ENCODE peak calls at places on chromosome 6, in nine cellular contexts. One of them, this sample, is unnamed.
A peak's percentile ranks its signal among the peaks of the same experiment; 100 is the strongest.

GRCh38 chr6:168247456-168248147 is 72.0 kb downstream of the DACT2 start:
- DNase-seq in NB4: no peak
- DNase-seq in tibial nerve: peak; percentile 51
- DNase-seq in A549: peak; percentile 36
- DNase-seq in GM12878: no peak
- DNase-seq in heart left ventricle: no peak
- DNase-seq in adrenal gland: no peak
- DNase-seq in spleen: no peak
- DNase-seq in lower leg skin: no peak
- DNase-seq in this sample: no peak

GRCh38 chr6:132132911-132133639 is 181.9 kb upstream of the CCN2 start:
- DNase-seq in NB4: no peak
- DNase-seq in tibial nerve: no peak
- DNase-seq in A549: no peak
- DNase-seq in GM12878: no peak
- DNase-seq in heart left ventricle: no peak
- DNase-seq in adrenal gland: no peak
- DNase-seq in spleen: no peak
- DNase-seq in lower leg skin: no peak
- DNase-seq in this sample: no peak

GRCh38 chr6:132115714-132116366 is 164.7 kb upstream of the CCN2 start:
- DNase-seq in NB4: no peak
- DNase-seq in tibial nerve: no peak
- DNase-seq in A549: no peak
- DNase-seq in GM12878: no peak
- DNase-seq in heart left ventricle: no peak
- DNase-seq in adrenal gland: no peak
- DNase-seq in spleen: no peak
- DNase-seq in lower leg skin: no peak
- DNase-seq in this sample: no peak

GRCh38 chr6:147904416-147904815 is 395.9 kb downstream of the SAMD5 start:
- DNase-seq in NB4: no peak
- DNase-seq in tibial nerve: no peak
- DNase-seq in A549: no peak
- DNase-seq in GM12878: no peak
- DNase-seq in heart left ventricle: no peak
- DNase-seq in adrenal gland: no peak
- DNase-seq in spleen: no peak
- DNase-seq in lower leg skin: no peak
- DNase-seq in this sample: no peak

GRCh38 chr6:34531580-34532201 is 24.4 kb downstream of the SPDEF start:
- DNase-seq in NB4: peak; percentile 49
- DNase-seq in tibial nerve: peak; percentile 72
- DNase-seq in A549: peak; percentile 36
- DNase-seq in GM12878: peak; percentile 17
- DNase-seq in heart left ventricle: peak; percentile 66
- DNase-seq in adrenal gland: no peak
- DNase-seq in spleen: peak; percentile 84
- DNase-seq in lower leg skin: no peak
- DNase-seq in this sample: peak; percentile 79

GRCh38 chr6:68572525-68572924 is 62.6 kb upstream of the ADGRB3 start:
- DNase-seq in NB4: peak; percentile 71
- DNase-seq in tibial nerve: no peak
- DNase-seq in A549: peak; percentile 47
- DNase-seq in GM12878: peak; percentile 3
- DNase-seq in heart left ventricle: no peak
- DNase-seq in adrenal gland: no peak
- DNase-seq in spleen: no peak
- DNase-seq in lower leg skin: no peak
- DNase-seq in this sample: no peak

GRCh38 chr6:14354919-14355572 is 237.5 kb downstream of the CD83 start:
- DNase-seq in NB4: peak; percentile 13
- DNase-seq in tibial nerve: peak; percentile 45
- DNase-seq in A549: peak; percentile 21
- DNase-seq in GM12878: no peak
- DNase-seq in heart left ventricle: peak; percentile 68
- DNase-seq in adrenal gland: peak; percentile 28
- DNase-seq in spleen: no peak
- DNase-seq in lower leg skin: peak; percentile 87
- DNase-seq in this sample: no peak

GRCh38 chr6:169160091-169160854 is 93.4 kb downstream of the THBS2 start:
- DNase-seq in NB4: no peak
- DNase-seq in tibial nerve: no peak
- DNase-seq in A549: no peak
- DNase-seq in GM12878: no peak
- DNase-seq in heart left ventricle: no peak
- DNase-seq in adrenal gland: no peak
- DNase-seq in spleen: no peak
- DNase-seq in lower leg skin: no peak
- DNase-seq in this sample: no peak

GRCh38 chr6:155080876-155081845 is 86.0 kb downstream of the TIAM2 start:
- DNase-seq in NB4: no peak
- DNase-seq in tibial nerve: no peak
- DNase-seq in A549: no peak
- DNase-seq in GM12878: no peak
- DNase-seq in heart left ventricle: no peak
- DNase-seq in adrenal gland: no peak
- DNase-seq in spleen: no peak
- DNase-seq in lower leg skin: no peak
- DNase-seq in this sample: no peak

DNA sequence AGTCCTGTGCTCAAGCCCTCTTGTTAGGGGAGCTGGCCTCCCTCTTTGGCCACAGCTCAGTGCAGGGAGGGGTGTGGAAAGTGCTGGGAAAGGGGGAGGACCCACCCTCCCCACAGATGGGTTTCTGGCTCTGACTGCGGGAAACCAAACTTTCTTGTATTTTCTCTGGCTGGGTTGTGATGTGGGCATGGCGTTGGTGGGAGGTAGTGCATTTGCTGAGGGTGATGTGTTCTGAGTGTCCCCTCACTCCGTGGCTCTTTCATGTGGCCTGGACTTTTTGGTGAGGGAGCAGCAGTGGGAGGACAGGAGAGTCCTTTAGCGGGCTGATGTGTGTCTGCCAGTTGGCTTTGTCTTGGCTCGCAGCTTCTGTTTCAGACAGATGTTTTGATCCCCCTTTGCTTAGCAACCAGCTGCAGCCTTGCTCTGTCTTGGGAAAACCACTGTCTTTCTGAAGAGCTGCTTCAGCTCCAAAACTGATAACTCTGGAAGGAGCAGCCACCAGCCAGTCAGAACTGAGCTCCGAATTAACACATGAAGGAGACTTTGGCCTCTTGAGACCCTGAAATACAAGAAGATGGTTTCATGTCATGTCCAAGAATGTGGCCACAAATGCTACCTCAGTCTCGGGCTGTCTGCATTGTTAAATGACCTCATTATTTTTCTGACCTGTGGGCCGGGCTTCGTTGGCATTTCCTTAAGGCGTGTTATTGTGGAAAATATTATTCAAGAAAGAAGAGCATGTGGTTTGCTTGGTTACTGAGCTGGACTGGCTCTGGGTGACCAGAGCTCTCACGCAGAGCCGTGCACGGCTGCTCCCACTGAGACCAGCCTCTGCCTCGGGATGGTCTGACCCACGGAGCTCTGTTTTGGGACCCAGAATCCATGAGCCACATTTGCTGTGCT is 21.5 kb downstream of the SYNJ2 start:
- DNase-seq in NB4: no peak
- DNase-seq in tibial nerve: peak; percentile 66
- DNase-seq in A549: no peak
- DNase-seq in GM12878: no peak
- DNase-seq in heart left ventricle: peak; percentile 68
- DNase-seq in adrenal gland: no peak
- DNase-seq in spleen: peak; percentile 48
- DNase-seq in lower leg skin: no peak
- DNase-seq in this sample: peak; percentile 77
- TF ChIP-seq POLR2A in NB4: no peak
- TF ChIP-seq POLR2A in tibial nerve: peak; percentile 22
- TF ChIP-seq POLR2A in A549: no peak
- TF ChIP-seq POLR2A in GM12878: no peak
- TF ChIP-seq POLR2A in heart left ventricle: no peak
- TF ChIP-seq POLR2A in adrenal gland: no peak
- TF ChIP-seq POLR2A in spleen: no peak
- TF ChIP-seq POLR2A in lower leg skin: no peak
- TF ChIP-seq POLR2A in this sample: no peak

DNA sequence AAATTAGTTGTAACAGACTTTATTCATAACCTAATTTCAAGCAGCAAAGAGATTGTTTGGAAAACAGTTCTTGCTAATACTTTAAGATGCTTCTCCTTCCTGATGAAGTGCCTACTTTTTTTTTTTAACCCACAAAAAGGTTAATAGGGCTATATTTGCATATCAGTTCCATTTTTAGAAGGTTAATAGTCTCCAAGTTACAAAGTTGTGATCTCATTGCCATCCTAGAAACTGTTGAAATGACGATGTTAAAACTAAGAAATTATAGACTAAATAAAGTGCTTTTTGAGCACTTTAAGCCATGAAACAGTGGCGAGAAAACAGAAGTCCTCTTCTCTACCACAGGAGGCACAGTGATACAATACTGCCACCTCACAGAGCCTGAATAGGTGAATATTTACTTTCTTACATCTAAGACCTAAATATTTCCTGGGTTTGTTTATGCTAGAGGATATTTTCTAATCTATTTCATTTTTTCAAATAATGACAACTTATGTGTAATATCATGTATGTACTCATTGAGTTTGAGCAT is 5.3 kb downstream of the RNF144B start:
- DNase-seq in NB4: no peak
- DNase-seq in tibial nerve: no peak
- DNase-seq in A549: no peak
- DNase-seq in GM12878: no peak
- DNase-seq in heart left ventricle: no peak
- DNase-seq in adrenal gland: no peak
- DNase-seq in spleen: no peak
- DNase-seq in lower leg skin: no peak
- DNase-seq in this sample: no peak
- H3K4me3 ChIP-seq in NB4: no peak overlapping the region
- H3K4me3 ChIP-seq in tibial nerve: no peak overlapping the region
- H3K4me3 ChIP-seq in A549: no peak overlapping the region
- H3K4me3 ChIP-seq in GM12878: no peak overlapping the region
- H3K4me3 ChIP-seq in heart left ventricle: no peak overlapping the region
- H3K4me3 ChIP-seq in adrenal gland: no peak overlapping the region
- H3K4me3 ChIP-seq in spleen: no peak overlapping the region
- H3K4me3 ChIP-seq in lower leg skin: no peak overlapping the region
- H3K4me3 ChIP-seq in this sample: no peak overlapping the region

GRCh38 chr6:39370021-39370420 is 47.5 kb upstream of the KCNK16 start:
- DNase-seq in NB4: no peak
- DNase-seq in tibial nerve: no peak
- DNase-seq in A549: no peak
- DNase-seq in GM12878: no peak
- DNase-seq in heart left ventricle: no peak
- DNase-seq in adrenal gland: no peak
- DNase-seq in spleen: no peak
- DNase-seq in lower leg skin: no peak
- DNase-seq in this sample: no peak
- TF ChIP-seq CTCF in NB4: no peak
- TF ChIP-seq CTCF in tibial nerve: no peak
- TF ChIP-seq CTCF in A549: no peak
- TF ChIP-seq CTCF in GM12878: no peak
- TF ChIP-seq CTCF in heart left ventricle: peak; percentile 30
- TF ChIP-seq CTCF in adrenal gland: peak; percentile 18
- TF ChIP-seq CTCF in spleen: no peak
- TF ChIP-seq CTCF in lower leg skin: no peak
- TF ChIP-seq CTCF in this sample: no peak

DNA sequence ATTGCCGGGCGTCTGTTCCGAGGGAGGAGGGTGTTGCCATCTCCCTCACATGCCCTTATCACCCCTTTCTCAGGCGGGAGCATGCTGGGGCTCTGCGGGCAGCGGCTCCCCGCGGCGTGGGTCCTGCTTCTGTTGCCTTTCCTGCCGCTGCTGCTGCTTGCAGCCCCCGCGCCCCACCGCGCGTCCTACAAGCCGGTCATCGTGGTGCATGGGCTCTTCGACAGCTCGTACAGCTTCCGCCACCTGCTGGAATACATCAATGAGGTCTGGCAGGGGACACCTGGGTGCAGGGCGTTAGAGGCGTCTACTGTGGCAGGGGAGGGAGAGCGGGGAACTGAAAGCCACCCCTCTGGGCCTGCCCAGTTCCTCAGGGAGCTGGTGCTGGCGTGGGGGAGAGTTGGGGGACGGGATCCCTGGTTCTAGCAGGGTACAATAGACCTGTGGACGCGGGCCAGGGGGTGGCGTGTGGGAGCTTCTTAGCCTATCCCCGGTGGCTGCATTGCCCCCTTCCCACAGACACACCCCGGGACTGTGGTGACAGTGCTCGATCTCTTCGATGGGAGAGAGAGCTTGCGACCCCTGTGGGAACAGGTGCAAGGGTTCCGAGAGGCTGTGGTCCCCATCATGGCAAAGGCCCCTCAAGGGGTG is 697 bp downstream of the PPT2 start:
- DNase-seq in NB4: peak; percentile 84
- DNase-seq in tibial nerve: peak; percentile 47
- DNase-seq in A549: peak; percentile 71
- DNase-seq in GM12878: no peak
- DNase-seq in heart left ventricle: peak; percentile 60
- DNase-seq in adrenal gland: peak; percentile 71
- DNase-seq in spleen: peak; percentile 88
- DNase-seq in lower leg skin: no peak
- DNase-seq in this sample: peak; percentile 69
- TF ChIP-seq POLR2A in NB4: no peak
- TF ChIP-seq POLR2A in tibial nerve: no peak
- TF ChIP-seq POLR2A in A549: no peak
- TF ChIP-seq POLR2A in GM12878: peak; percentile 40
- TF ChIP-seq POLR2A in heart left ventricle: no peak
- TF ChIP-seq POLR2A in adrenal gland: no peak
- TF ChIP-seq POLR2A in spleen: no peak
- TF ChIP-seq POLR2A in lower leg skin: no peak
- TF ChIP-seq POLR2A in this sample: no peak

DNA sequence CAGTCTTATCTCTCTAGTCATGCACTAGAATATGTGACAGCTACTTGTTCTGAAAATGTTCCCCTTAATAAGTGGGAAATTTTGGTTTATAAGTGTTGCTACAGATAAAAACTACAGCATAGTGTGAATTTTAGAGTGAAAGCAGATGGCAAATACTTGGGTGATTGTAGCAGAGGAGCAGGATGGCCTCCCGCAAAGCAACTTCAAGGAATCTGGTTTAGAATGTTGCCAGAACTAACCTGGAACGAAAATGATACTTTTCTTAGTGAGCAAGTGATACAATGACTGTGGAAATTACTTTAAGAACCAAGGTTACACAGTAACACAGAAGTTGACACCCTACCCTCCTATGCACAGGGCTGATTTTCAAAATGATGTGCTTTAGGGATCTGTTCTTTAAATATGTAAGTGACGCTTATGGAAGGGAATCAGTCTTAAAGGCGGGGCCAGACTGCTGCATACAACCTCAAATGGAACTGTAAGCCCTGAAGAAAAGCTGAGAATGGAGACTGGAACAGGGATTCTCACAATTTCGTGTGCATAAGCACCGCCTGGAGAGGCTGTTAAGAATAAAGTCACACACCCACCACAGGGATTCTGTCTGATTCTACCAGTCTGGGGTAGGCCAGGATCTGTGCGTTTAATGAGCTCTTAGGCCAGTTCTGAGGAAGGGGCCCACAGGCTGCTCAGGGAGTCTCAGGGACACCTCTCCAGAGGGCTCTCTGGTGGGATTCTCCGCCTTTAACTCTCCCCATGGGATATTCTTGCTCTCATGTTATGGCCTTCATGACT is 97.9 kb downstream of the FYN start:
- DNase-seq in NB4: no peak
- DNase-seq in tibial nerve: no peak
- DNase-seq in A549: no peak
- DNase-seq in GM12878: no peak
- DNase-seq in heart left ventricle: no peak
- DNase-seq in adrenal gland: no peak
- DNase-seq in spleen: no peak
- DNase-seq in lower leg skin: no peak
- DNase-seq in this sample: no peak
- H3K4me3 ChIP-seq in NB4: no peak overlapping the region
- H3K4me3 ChIP-seq in tibial nerve: no peak overlapping the region
- H3K4me3 ChIP-seq in A549: no peak overlapping the region
- H3K4me3 ChIP-seq in GM12878: no peak overlapping the region
- H3K4me3 ChIP-seq in heart left ventricle: no peak overlapping the region
- H3K4me3 ChIP-seq in adrenal gland: no peak overlapping the region
- H3K4me3 ChIP-seq in spleen: no peak overlapping the region
- H3K4me3 ChIP-seq in lower leg skin: no peak overlapping the region
- H3K4me3 ChIP-seq in this sample: no peak overlapping the region